ENCODE peak calls at places on chromosomes 4 and X, in ten cellular contexts. F is mucosa of descending colon, R is kidney epithelial cell, S is fibroblast of mammary gland, A is cardiac fibroblast, E is breast epithelium, Z is HL-60, W is upper lobe of right lung, U is HFF-Myc, T is BE2C. O is an unnamed sample.

GRCh38 chr4:123284166-123284565 is 112.4 kb upstream of the SPRY1 start:
- DNase-seq in R (no peak), T (no peak), A (peak; percentile 14), F (no peak), U (no peak), W (no peak), S (peak; percentile 51), E (no peak), Z (no peak), O (no peak)

GRCh38 chrX:23790147-23790497 is 7.1 kb downstream of the SAT1 start:
- DNase-seq in A (no peak), Z (no peak), E (no peak), F (no peak), R (no peak), U (no peak), S (no peak), W (peak; percentile 64), T (no peak), O (no peak)

GRCh38 chrX:68930576-68931317 is 101.9 kb downstream of the EFNB1 start:
- DNase-seq in T (no peak), R (no peak), Z (no peak), U (no peak), W (no peak), F (no peak), E (no peak), S (no peak), A (no peak), O (no peak)

GRCh38 chr4:38322709-38323108 is 341.3 kb upstream of the KLF3 start:
- DNase-seq in U (peak; percentile 75), W (no peak), Z (no peak), F (no peak), E (no peak), A (peak; percentile 88), S (peak; percentile 92), T (no peak), R (no peak), O (no peak)

GRCh38 chr4:22483551-22483981 is 32.3 kb downstream of the ADGRA3 start:
- DNase-seq in A (peak; percentile 51), R (no peak), S (peak; percentile 98), E (no peak), T (no peak), U (no peak), F (no peak), W (no peak), Z (peak; percentile 24), O (no peak)

GRCh38 chr4:81255524-81255923 is 40.5 kb upstream of the PRKG2 start:
- DNase-seq in S (peak; percentile 94), W (no peak), F (no peak), E (no peak), T (no peak), A (peak; percentile 63), Z (no peak), U (peak; percentile 56), R (peak; percentile 25), O (peak; percentile 64)

GRCh38 chr4:143381171-143382118 is 44.8 kb downstream of the GAB1 start:
- DNase-seq in R (peak; percentile 39), U (peak; percentile 86), E (peak; percentile 81), S (peak; percentile 90), A (peak; percentile 89), W (no peak), F (peak; percentile 64), T (no peak), Z (no peak), O (peak; percentile 62)

GRCh38 chr4:72209600-72209999 is 177.8 kb downstream of the NPFFR2 start:
- DNase-seq in Z (no peak), R (peak; percentile 41), F (no peak), A (no peak), E (no peak), U (no peak), T (no peak), S (no peak), W (no peak), O (no peak)

GRCh38 chr4:27668001-27668400 is 807.4 kb downstream of the STIM2 start:
- DNase-seq in T (no peak), E (no peak), S (no peak), A (no peak), U (no peak), Z (no peak), W (no peak), F (no peak), R (no peak), O (no peak)

GRCh38 chr4:74376888-74377483 is 12.0 kb downstream of the EREG start:
- DNase-seq in R (no peak), W (no peak), Z (peak; percentile 30), T (no peak), S (peak; percentile 85), F (no peak), A (peak; percentile 89), E (no peak), U (peak; percentile 44), O (no peak)

GRCh38 chr4:154998284-154998683 is 210.2 kb upstream of the NPY2R start:
- DNase-seq in W (no peak), A (peak; percentile 94), F (no peak), U (no peak), E (no peak), Z (no peak), S (peak; percentile 97), R (no peak), T (no peak), O (no peak)

GRCh38 chr4:632391-632790 is 7.0 kb downstream of the PDE6B start:
- DNase-seq in F (no peak), Z (no peak), S (no peak), T (no peak), A (no peak), U (no peak), E (no peak), W (no peak), R (no peak), O (no peak)

GRCh38 chrX:41666251-41666650 is 22.5 kb upstream of the GPR34 start:
- DNase-seq in T (no peak), Z (peak; percentile 11), W (no peak), U (no peak), E (no peak), F (no peak), S (peak; percentile 17), A (peak; percentile 41), R (no peak), O (no peak)

DNA sequence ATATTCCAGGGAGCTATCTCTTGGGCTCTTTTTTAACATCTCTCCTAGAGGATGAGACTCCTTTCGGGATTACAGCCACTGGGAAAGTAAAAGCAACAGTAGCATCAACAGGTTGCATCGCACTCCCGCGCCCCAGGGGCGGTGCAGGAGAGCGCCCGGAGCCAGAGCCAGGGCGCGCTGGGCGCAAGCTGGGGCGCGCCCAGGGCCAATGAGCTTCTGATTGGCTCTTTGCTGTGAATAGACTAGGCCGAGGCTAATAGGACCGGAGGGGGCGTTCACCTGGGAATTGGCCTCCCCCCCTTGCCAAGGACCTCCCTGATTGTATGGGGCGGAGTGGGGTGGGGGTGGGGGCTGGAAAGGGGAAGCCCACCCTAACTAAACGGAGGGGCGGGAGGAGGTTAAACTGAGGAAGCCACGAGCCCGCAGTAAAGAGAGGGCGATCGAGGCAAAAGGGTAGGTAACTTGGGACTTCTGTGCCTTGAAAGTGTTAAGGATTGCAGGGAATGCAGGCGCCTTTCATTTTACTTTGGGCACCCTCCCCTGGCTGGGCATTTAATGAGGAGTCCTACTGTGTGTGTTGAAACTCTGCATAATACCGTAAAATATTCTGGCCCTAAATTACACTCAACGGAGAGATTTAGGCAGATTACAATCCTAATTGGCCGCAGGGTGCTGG is 1.1 kb upstream of the ATOH1 start:
- DNase-seq in W (no peak), Z (no peak), R (no peak), S (no peak), F (peak; percentile 64), A (no peak), E (no peak), U (no peak), T (no peak), O (no peak)
- H3K4me3 ChIP-seq in W (no peak overlapping the region), Z (no peak overlapping the region), R (no peak overlapping the region), S (no peak overlapping the region), F (no peak overlapping the region), A (no peak overlapping the region), E (peak overlapping the region; percentile 32), U (no peak overlapping the region), T (no peak overlapping the region), O (no peak overlapping the region)

GRCh38 chrX:26653050-26653449 is 437.1 kb downstream of the MAGEB5 start:
- DNase-seq in Z (no peak), R (no peak), U (no peak), A (no peak), E (no peak), W (no peak), F (no peak), T (no peak), S (peak; percentile 5), O (no peak)

GRCh38 chrX:26651755-26652154 is 435.8 kb downstream of the MAGEB5 start:
- DNase-seq in Z (peak; percentile 18), F (no peak), E (no peak), A (no peak), R (no peak), T (peak; percentile 3), U (no peak), S (no peak), W (no peak), O (no peak)

DNA sequence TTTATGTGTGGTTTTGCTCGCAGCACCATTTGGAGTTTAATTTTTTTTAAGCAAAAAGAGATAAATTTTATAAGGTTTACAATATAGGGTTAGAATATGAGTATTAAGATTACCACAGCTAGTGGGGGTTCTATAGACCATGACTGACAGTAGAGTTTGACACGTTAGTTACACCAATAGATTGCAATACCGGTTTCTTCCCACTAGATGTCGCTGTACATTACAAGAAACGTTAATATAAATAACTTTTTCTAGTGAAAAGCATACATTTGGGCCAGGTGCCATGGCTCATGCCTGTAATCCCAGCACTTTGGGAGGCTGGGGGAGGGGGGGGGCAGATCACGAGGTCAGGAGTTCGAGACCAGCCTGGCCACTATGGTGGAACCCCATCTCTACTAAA is 433.6 kb downstream of the MAGEB5 start:
- DNase-seq in S (peak; percentile 22), U (no peak), T (peak; percentile 6), W (no peak), Z (peak; percentile 10), E (no peak), R (no peak), F (no peak), A (peak; percentile 13), O (no peak)
- TF ChIP-seq CTCF in S (peak; percentile 47), U (peak; percentile 23), T (peak; percentile 46), W (peak; percentile 35), Z (peak; percentile 32), E (no peak), R (peak; percentile 54), F (no peak), A (peak; percentile 33), O (peak; percentile 55)

GRCh38 chr4:41319553-41319952 is 62.8 kb downstream of the UCHL1 start:
- DNase-seq in W (no peak), T (peak; percentile 32), Z (no peak), U (no peak), S (no peak), A (no peak), R (no peak), F (no peak), E (no peak), O (no peak)
- H3K4me3 ChIP-seq in W (no peak overlapping the region), T (no peak overlapping the region), Z (no peak overlapping the region), U (no peak overlapping the region), S (no peak overlapping the region), A (no peak overlapping the region), R (no peak overlapping the region), F (no peak overlapping the region), E (no peak overlapping the region), O (no peak overlapping the region)

DNA sequence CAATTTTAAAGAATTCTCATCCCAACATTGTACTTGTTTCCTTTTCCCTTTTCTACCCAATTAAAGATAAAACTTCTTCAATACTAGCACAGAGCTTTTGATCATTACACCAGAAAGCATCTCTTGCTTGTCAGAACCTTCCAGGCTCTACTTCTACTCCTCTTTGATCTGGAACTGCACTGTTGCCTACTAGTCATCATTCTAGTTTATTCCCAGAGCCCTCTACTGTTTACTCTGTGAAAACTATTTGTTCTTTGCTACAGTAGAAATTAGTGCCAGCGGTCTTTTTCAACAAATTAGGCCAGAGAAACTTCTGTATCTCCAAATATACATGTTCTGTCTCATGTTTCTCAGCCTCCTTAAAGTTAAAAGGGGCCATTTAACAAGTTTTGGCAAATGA is 46.8 kb upstream of the TMPRSS11F start:
- DNase-seq in T (no peak), R (no peak), E (no peak), U (no peak), Z (no peak), F (no peak), S (no peak), W (no peak), A (peak; percentile 2), O (no peak)
- TF ChIP-seq CTCF in T (no peak), R (no peak), E (no peak), U (no peak), Z (no peak), F (no peak), S (no peak), W (no peak), A (no peak), O (no peak)